ENCODE peak calls at places on chromosome 7, in four cellular contexts. One of them, this sample, is unnamed.

GRCh38 chr7:112167144-112167543 is 39.1 kb downstream of the DOCK4 start:
- DNase-seq in HepG2: no peak
- DNase-seq in GM12878: no peak
- DNase-seq in K562: no peak
- DNase-seq in this sample: no peak

GRCh38 chr7:2776353-2776752 is 67.8 kb downstream of the GNA12 start:
- DNase-seq in HepG2: no peak
- DNase-seq in K562: no peak
- DNase-seq in GM12878: no peak
- DNase-seq in this sample: no peak

GRCh38 chr7:128148676-128149075 is 92.4 kb upstream of the LEP start:
- DNase-seq in GM12878: no peak
- DNase-seq in HepG2: no peak
- DNase-seq in K562: no peak
- DNase-seq in this sample: no peak

GRCh38 chr7:30770936-30771858 is at the start of gene MINDY4:
- DNase-seq in GM12878: no peak
- DNase-seq in HepG2: no peak
- DNase-seq in K562: peak
- DNase-seq in this sample: peak

GRCh38 chr7:33727415-33727814 is 177.9 kb upstream of the BMPER start:
- DNase-seq in GM12878: no peak
- DNase-seq in HepG2: no peak
- DNase-seq in K562: no peak
- DNase-seq in this sample: no peak

GRCh38 chr7:51029586-51030230 is 247.0 kb upstream of the GRB10 start:
- DNase-seq in K562: no peak
- DNase-seq in GM12878: no peak
- DNase-seq in HepG2: no peak
- DNase-seq in this sample: no peak

GRCh38 chr7:44962483-44963251 is 16.1 kb downstream of the MYO1G start:
- DNase-seq in K562: no peak
- DNase-seq in GM12878: no peak
- DNase-seq in HepG2: no peak
- DNase-seq in this sample: no peak

GRCh38 chr7:20651960-20652544 is 36.6 kb downstream of the ABCB5 start:
- DNase-seq in GM12878: no peak
- DNase-seq in HepG2: no peak
- DNase-seq in K562: peak
- DNase-seq in this sample: peak

GRCh38 chr7:151056286-151057037 is 1.2 kb downstream of the CDK5 start:
- DNase-seq in K562: peak
- DNase-seq in GM12878: no peak
- DNase-seq in HepG2: no peak
- DNase-seq in this sample: no peak

GRCh38 chr7:12623885-12624498 is 53.5 kb downstream of the SCIN start:
- DNase-seq in K562: peak
- DNase-seq in HepG2: no peak
- DNase-seq in GM12878: no peak
- DNase-seq in this sample: peak

GRCh38 chr7:100407285-100408180 is 21.0 kb downstream of the ZCWPW1 start:
- DNase-seq in HepG2: peak
- DNase-seq in K562: peak
- DNase-seq in GM12878: peak
- DNase-seq in this sample: peak

GRCh38 chr7:2894118-2894940 is 50.2 kb upstream of the GNA12 start:
- DNase-seq in K562: no peak
- DNase-seq in GM12878: peak
- DNase-seq in HepG2: no peak
- DNase-seq in this sample: no peak

GRCh38 chr7:24576171-24577052 is 3.2 kb downstream of the PALS2 start:
- DNase-seq in GM12878: peak
- DNase-seq in K562: peak
- DNase-seq in HepG2: peak
- DNase-seq in this sample: peak

GRCh38 chr7:10655031-10655430 is 318.6 kb upstream of the PHF14 start:
- DNase-seq in K562: no peak
- DNase-seq in HepG2: no peak
- DNase-seq in GM12878: no peak
- DNase-seq in this sample: no peak

GRCh38 chr7:44631458-44632115 is 25.2 kb downstream of the OGDH start:
- DNase-seq in GM12878: no peak
- DNase-seq in HepG2: no peak
- DNase-seq in K562: no peak
- DNase-seq in this sample: no peak

DNA sequence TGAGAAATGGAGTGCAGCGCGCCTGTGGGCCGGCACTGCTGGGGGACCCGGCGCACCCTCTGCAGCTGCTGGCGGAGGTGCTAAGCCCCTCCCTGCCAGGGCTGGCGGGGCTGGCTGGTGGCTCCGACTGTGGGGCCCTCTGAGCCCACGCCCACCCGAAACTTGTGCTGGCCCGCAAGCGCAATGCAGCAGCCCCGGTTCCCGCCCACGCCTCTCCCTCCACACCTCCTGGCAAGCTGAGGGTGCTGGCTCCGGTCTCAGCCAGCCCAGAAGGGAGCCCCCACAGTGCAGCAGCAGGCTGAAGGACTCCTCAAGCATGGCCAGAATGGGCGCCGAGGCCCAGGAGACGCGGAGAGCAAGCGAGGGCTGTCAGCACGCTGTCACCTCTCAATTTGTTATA is 1063.0 kb upstream of the AUTS2 start:
- DNase-seq in GM12878: no peak
- DNase-seq in K562: no peak
- DNase-seq in HepG2: no peak
- DNase-seq in this sample: no peak
- TF ChIP-seq SP1 in GM12878: no peak
- TF ChIP-seq SP1 in K562: no peak
- TF ChIP-seq SP1 in HepG2: no peak
- TF ChIP-seq SP1 in this sample: no peak

DNA sequence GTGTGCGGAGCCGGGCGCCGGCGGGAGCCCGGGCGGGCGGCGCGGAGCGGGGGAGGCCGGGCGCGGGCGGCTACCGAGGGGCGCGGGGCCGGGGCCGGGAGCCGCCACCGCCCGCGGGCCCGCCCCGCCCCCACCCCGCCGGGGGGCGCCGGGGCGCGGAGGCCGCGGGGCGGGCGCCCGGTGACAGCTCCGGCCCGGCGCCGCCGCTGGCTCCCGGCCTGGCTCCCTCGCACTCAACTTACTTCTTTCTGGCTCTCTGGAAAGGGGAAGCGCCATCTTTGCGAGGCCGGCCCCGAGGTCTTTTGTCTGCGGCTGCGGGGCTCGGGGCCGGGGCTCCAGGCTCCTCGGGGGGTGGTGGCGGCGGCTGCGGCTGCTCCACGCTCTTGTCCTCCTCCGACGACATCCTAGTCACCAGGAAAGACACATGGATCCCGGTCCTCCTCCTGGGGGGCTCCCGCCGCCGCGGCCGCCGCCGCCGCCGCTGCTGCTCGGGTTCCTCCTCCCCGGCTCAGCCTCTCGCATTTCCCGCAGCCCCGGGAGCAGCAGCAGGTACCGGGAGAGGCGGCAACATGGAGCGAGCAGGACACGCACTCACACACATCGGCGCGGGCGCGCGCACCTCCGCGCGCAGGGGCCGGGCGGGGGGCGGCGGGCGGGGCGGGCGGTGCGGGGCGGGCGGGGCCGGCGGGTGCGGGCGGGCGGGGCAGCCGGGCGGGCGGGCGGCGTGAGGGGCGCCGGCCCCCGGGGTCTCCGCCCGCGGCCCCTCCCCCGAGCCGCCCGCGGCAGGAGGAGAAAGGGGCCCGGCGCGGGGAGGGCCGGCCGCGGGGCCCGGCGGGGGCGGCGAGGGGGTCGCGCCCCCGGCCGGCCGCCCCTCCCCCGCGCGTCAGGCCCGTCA is at the start of gene KMT2C:
- DNase-seq in GM12878: no peak
- DNase-seq in HepG2: no peak
- DNase-seq in K562: peak
- DNase-seq in this sample: peak
- TF ChIP-seq FOXM1 in GM12878: no peak
- TF ChIP-seq FOXM1 in HepG2: no peak
- TF ChIP-seq FOXM1 in K562: no peak
- TF ChIP-seq FOXM1 in this sample: no peak

GRCh38 chr7:84688671-84689070 is 494.1 kb upstream of the SEMA3A start:
- DNase-seq in GM12878: no peak
- DNase-seq in HepG2: no peak
- DNase-seq in K562: no peak
- DNase-seq in this sample: no peak
- TF ChIP-seq SP1 in GM12878: no peak
- TF ChIP-seq SP1 in HepG2: no peak
- TF ChIP-seq SP1 in K562: no peak
- TF ChIP-seq SP1 in this sample: no peak

GRCh38 chr7:54802841-54803240 is 43.8 kb upstream of the SEC61G start:
- DNase-seq in HepG2: no peak
- DNase-seq in GM12878: no peak
- DNase-seq in K562: no peak
- DNase-seq in this sample: no peak
- TF ChIP-seq FOXM1 in HepG2: no peak
- TF ChIP-seq FOXM1 in GM12878: no peak
- TF ChIP-seq FOXM1 in K562: no peak
- TF ChIP-seq FOXM1 in this sample: no peak

GRCh38 chr7:55260671-55261385 is 104.3 kb upstream of the LANCL2 start:
- DNase-seq in HepG2: no peak
- DNase-seq in GM12878: no peak
- DNase-seq in K562: no peak
- DNase-seq in this sample: no peak
- TF ChIP-seq SP1 in HepG2: no peak
- TF ChIP-seq SP1 in GM12878: no peak
- TF ChIP-seq SP1 in K562: no peak
- TF ChIP-seq SP1 in this sample: no peak

DNA sequence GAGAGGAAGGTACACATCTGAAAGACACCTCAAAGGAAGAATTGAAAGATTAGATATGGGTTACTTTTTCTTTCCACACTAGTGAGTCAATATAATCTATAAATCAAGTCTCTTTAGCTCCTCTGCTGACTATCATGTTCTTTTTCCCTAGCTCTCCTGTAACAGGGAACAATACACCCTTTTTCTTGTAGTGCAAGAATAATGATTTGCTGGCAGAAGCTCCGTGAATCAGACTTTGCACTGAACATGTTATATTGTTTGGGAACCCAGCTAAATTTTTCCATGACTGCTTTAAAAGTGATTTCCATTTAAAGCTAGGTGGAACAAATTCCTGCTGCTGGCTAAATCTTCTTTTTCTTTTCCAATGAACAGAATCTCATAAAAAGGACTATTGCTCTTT is 756.6 kb upstream of the C7orf33 start:
- DNase-seq in GM12878: no peak
- DNase-seq in HepG2: no peak
- DNase-seq in K562: no peak
- DNase-seq in this sample: no peak
- TF ChIP-seq FOXM1 in GM12878: no peak
- TF ChIP-seq FOXM1 in HepG2: no peak
- TF ChIP-seq FOXM1 in K562: no peak
- TF ChIP-seq FOXM1 in this sample: no peak

DNA sequence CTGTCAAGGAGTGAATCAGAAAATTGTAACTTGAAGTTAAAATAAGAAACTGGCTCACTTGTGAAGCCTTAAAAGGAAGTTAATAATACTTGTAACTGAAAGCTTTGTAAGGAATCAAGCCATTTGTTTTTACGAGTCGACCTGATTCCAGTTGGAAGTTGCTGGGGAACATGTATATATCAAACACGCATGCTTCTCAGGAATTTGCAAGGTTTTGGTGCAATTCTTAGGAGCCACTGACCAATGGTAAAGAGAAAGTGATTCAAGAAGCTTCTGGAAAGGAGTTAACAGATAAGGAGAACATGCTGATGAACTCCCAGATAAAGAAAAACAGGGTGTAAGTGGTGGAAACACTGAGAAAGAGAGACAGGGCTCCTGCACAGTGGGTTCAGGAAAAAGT is 56.4 kb downstream of the ETV1 start:
- DNase-seq in K562: no peak
- DNase-seq in GM12878: no peak
- DNase-seq in HepG2: no peak
- DNase-seq in this sample: no peak
- TF ChIP-seq SP1 in K562: no peak
- TF ChIP-seq SP1 in GM12878: no peak
- TF ChIP-seq SP1 in HepG2: no peak
- TF ChIP-seq SP1 in this sample: no peak

GRCh38 chr7:55485501-55486171 is 86.7 kb downstream of the VOPP1 start:
- DNase-seq in HepG2: no peak
- DNase-seq in K562: no peak
- DNase-seq in GM12878: no peak
- DNase-seq in this sample: no peak
- TF ChIP-seq FOXM1 in HepG2: no peak
- TF ChIP-seq FOXM1 in K562: no peak
- TF ChIP-seq FOXM1 in GM12878: no peak
- TF ChIP-seq FOXM1 in this sample: no peak

GRCh38 chr7:104096683-104097082 is 107.2 kb upstream of the RELN start:
- DNase-seq in HepG2: peak
- DNase-seq in GM12878: no peak
- DNase-seq in K562: peak
- DNase-seq in this sample: peak
- TF ChIP-seq SP1 in HepG2: no peak
- TF ChIP-seq SP1 in GM12878: no peak
- TF ChIP-seq SP1 in K562: no peak
- TF ChIP-seq SP1 in this sample: no peak

GRCh38 chr7:48048113-48048512 is 12.8 kb downstream of the C7orf57 start:
- DNase-seq in HepG2: no peak
- DNase-seq in K562: no peak
- DNase-seq in GM12878: no peak
- DNase-seq in this sample: no peak

GRCh38 chr7:48053823-48054222 is 18.5 kb downstream of the C7orf57 start:
- DNase-seq in GM12878: no peak
- DNase-seq in K562: no peak
- DNase-seq in HepG2: no peak
- DNase-seq in this sample: no peak

GRCh38 chr7:48049850-48050249 is 14.5 kb downstream of the C7orf57 start:
- DNase-seq in K562: no peak
- DNase-seq in GM12878: no peak
- DNase-seq in HepG2: no peak
- DNase-seq in this sample: no peak

DNA sequence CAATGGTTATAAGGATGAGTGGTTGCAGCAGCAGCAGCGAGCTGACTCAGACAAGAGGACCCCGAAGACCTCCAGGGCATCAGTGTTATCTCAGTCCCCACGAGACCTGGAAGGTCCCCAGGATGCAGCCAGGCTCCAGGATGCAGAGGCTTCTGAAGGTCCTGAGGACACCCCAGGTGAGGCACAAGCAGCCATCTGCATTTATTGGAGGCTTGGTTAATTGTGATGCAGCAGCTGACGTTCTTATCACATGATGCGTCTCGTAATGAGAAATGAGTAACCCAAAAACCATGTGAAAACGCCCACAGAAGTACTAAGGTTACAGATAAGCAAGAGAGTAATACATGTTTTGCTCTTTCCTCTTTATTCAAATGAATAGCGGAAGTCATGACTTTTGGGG is 17.4 kb downstream of the C7orf57 start:
- DNase-seq in GM12878: no peak
- DNase-seq in K562: no peak
- DNase-seq in HepG2: no peak
- DNase-seq in this sample: no peak
- TF ChIP-seq FOXM1 in GM12878: no peak
- TF ChIP-seq FOXM1 in K562: no peak
- TF ChIP-seq FOXM1 in HepG2: no peak
- TF ChIP-seq FOXM1 in this sample: no peak

This sample was measured in HEK293T.